ENCODE peak calls at places on chromosomes 4 and X, in five cellular contexts. L is cardiac fibroblast, J is brain microvascular endothelial cell, Q is astrocyte of the spinal cord, Z is heart right ventricle. T is an unnamed sample.

GRCh38 chrX:20224814-20225487 is 41.8 kb downstream of the RPS6KA3 start:
- DNase-seq in L (peak), J (no peak), Q (peak), Z (no peak), T (no peak)

GRCh38 chrX:7941390-7942042 is 14.3 kb upstream of the PNPLA4 start:
- DNase-seq in L (peak), J (peak), Q (peak), Z (no peak), T (peak)

GRCh38 chrX:40105791-40106676 is 8.3 kb upstream of the BCOR start:
- DNase-seq in L (peak), J (no peak), Q (no peak), Z (peak), T (no peak)

GRCh38 chr4:146134761-146135160 is 40.8 kb upstream of the LSM6 start:
- DNase-seq in L (peak), J (no peak), Q (peak), Z (no peak), T (peak)

GRCh38 chrX:74521961-74522833 is 92.2 kb downstream of the RLIM start:
- DNase-seq in L (no peak), J (no peak), Q (peak), Z (no peak), T (peak)

GRCh38 chrX:100600340-100600739 is 15.6 kb downstream of the TNMD start:
- DNase-seq in L (no peak), J (no peak), Q (no peak), Z (no peak), T (no peak)

GRCh38 chrX:23952401-23952800 is 44.6 kb downstream of the CXorf58 start:
- DNase-seq in L (no peak), J (no peak), Q (no peak), Z (no peak), T (no peak)

GRCh38 chrX:44898411-44899221 is 25.6 kb downstream of the KDM6A start:
- DNase-seq in L (no peak), J (no peak), Q (no peak), Z (no peak), T (peak)

GRCh38 chr4:107561481-107561880 is 158.6 kb downstream of the PAPSS1 start:
- DNase-seq in L (peak), J (peak), Q (peak), Z (no peak), T (peak)

GRCh38 chr4:82436780-82437179 is 6.4 kb downstream of the ENOPH1 start:
- DNase-seq in L (no peak), J (no peak), Q (no peak), Z (no peak), T (no peak)

GRCh38 chrX:140507223-140507981 is 2.5 kb upstream of the SOX3 start:
- DNase-seq in L (no peak), J (no peak), Q (no peak), Z (no peak), T (no peak)

GRCh38 chrX:140507982-140508305 is 3.1 kb upstream of the SOX3 start:
- DNase-seq in L (no peak), J (no peak), Q (peak), Z (no peak), T (no peak)

GRCh38 chrX:140503714-140504351 is 1.0 kb downstream of the SOX3 start:
- DNase-seq in L (no peak), J (no peak), Q (peak), Z (peak), T (peak)

GRCh38 chrX:140504371-140505324 is at the start of gene SOX3:
- DNase-seq in L (no peak), J (no peak), Q (peak), Z (no peak), T (no peak)

GRCh38 chrX:140505421-140506337 is 810 bp upstream of the SOX3 start:
- DNase-seq in L (no peak), J (no peak), Q (no peak), Z (no peak), T (no peak)
- H3K4me3 ChIP-seq in L (no peak), J (no peak), Q (no peak), Z (no peak), T (no peak)

GRCh38 chrX:79094075-79094832 is 50.2 kb upstream of the GPR174 start:
- DNase-seq in L (no peak), J (no peak), Q (no peak), Z (no peak), T (no peak)

GRCh38 chrX:79095441-79096338 is 48.8 kb upstream of the GPR174 start:
- DNase-seq in L (no peak), J (no peak), Q (no peak), Z (no peak), T (no peak)

GRCh38 chrX:79084923-79085322 is 59.6 kb upstream of the GPR174 start:
- DNase-seq in L (no peak), J (no peak), Q (no peak), Z (no peak), T (no peak)

DNA sequence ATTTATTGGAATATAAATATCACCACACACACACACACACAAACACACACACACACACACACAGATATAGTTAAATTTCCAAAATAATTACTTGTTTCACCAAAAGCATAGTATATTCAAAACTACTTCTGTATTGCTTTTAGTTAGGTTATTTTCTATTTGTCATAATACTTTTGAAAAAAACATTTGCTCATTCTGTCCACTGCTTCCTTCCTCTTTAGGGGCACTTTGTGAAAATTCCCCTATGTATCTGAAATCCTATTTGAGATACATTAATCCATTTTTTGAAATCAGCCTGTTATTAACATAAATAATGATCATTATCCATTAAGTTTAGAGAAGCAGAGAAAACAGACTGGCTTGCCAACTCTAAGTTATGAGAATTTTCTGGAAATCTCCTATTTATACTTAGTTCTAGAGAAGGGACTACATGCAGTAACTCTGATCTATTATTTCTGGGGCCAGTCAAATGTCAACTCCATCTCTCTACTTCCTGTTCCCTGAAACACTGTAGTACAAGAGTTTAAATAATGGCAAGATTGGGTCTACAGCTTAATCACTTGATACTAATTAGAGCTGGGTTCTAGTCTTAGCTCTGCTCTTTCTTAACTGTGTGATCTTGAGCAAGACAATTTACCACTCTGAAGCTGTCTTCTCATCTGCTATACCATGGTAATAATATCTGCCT is 54.4 kb upstream of the GPR174 start:
- DNase-seq in L (no peak), J (no peak), Q (no peak), Z (no peak), T (no peak)
- H3K4me3 ChIP-seq in L (no peak), J (no peak), Q (no peak), Z (no peak), T (no peak)

GRCh38 chr4:100188829-100189228 is 1.4 kb downstream of the DDIT4L start:
- DNase-seq in L (no peak), J (no peak), Q (no peak), Z (no peak), T (no peak)
- H3K4me3 ChIP-seq in L (no peak), J (no peak), Q (no peak), Z (no peak), T (peak)

DNA sequence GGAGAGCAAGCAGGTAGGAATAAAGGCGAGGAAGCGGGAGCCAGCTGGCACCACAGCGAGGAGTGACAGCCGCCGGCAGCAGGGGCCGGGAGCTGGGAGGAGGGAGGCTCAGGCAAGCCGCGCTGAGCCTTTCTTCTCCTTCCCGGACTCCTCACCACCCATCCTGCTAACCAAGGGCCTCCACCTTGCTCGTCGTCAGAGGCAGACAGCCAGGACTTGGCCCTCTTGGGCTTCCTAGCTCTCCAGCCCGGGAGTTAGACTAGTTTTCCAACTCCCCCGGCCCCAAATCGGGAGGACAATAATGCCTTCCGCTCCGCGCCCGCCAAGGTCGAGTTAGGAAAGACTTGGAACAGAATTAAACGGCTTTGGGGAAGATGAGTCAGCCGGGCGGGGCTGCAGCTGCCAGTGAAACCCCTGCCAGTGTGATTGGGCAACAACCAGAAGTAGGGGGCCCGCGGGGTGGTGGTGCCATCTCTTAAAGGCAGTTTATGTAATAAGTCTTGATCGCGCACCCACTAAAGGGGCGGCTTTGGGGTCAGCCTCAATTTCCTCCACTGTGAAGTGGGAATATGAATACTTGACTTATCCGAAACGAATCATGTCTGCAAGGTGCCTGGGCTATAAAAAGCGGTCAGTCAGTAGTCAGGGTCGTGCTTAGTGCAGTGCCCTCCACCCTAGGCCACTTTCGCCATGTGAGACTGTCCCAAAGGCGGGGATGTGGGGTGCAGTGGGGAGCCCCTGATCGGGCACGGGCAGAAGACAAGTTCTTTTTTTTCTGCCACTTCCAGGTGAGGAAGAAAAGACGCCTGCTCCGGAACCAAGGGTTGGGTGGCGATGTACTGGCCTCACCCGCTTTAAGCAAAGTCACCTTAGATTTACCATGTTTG is 6.7 kb upstream of the HSD17B10 start:
- DNase-seq in L (peak), J (peak), Q (peak), Z (peak), T (peak)
- H3K4me3 ChIP-seq in L (peak), J (peak), Q (peak), Z (peak), T (peak)

GRCh38 chrX:13688772-13689518 is at the start of gene RAB9A:
- DNase-seq in L (peak), J (peak), Q (peak), Z (peak), T (peak)
- H3K4me3 ChIP-seq in L (peak), J (peak), Q (peak), Z (peak), T (peak)

GRCh38 chrX:148507413-148507812 is 7.0 kb downstream of the AFF2 start:
- DNase-seq in L (no peak), J (no peak), Q (no peak), Z (no peak), T (peak)

GRCh38 chrX:148501121-148502066 is 977 bp downstream of the AFF2 start:
- DNase-seq in L (no peak), J (no peak), Q (no peak), Z (no peak), T (no peak)

GRCh38 chrX:148500428-148501120 is at the start of gene AFF2:
- DNase-seq in L (peak), J (peak), Q (peak), Z (peak), T (peak)

GRCh38 chrX:148499638-148500427 is 584 bp upstream of the AFF2 start:
- DNase-seq in L (no peak), J (no peak), Q (no peak), Z (no peak), T (no peak)

GRCh38 chrX:148504412-148504950 is 4.1 kb downstream of the AFF2 start:
- DNase-seq in L (no peak), J (no peak), Q (no peak), Z (no peak), T (no peak)
- H3K4me3 ChIP-seq in L (no peak), J (no peak), Q (no peak), Z (no peak), T (no peak)